ENCODE peak calls at places on chromosome 10, in ten cellular contexts. R is upper lobe of left lung, P is heart left ventricle, W is neural progenitor cell, C is cardiac muscle cell, Z is heart right ventricle, G is K562, B is pancreas, F is endodermal cell, S is hepatocyte. E is an unnamed sample.

GRCh38 chr10:29733323-29733722 is 98.6 kb upstream of the SVIL start:
- DNase-seq in R (no peak), P (no peak), W (no peak), C (no peak), Z (no peak), G (no peak), B (no peak), F (no peak), S (no peak), E (no peak)

GRCh38 chr10:103695584-103696005 is 159.8 kb downstream of the SH3PXD2A start:
- DNase-seq in R (no peak), P (no peak), W (no peak), C (peak; percentile 84), Z (no peak), G (peak; percentile 30), B (no peak), F (no peak), S (no peak), E (peak; percentile 59)

GRCh38 chr10:124672181-124672638 is 72.0 kb downstream of the FAM53B start:
- DNase-seq in R (no peak), P (no peak), W (peak; percentile 76), C (peak; percentile 26), Z (peak; percentile 47), G (no peak), B (peak; percentile 3), F (no peak), S (no peak), E (no peak)

GRCh38 chr10:34203966-34204630 is 611.0 kb downstream of the PARD3 start:
- DNase-seq in R (no peak), P (no peak), W (no peak), C (no peak), Z (no peak), G (no peak), B (no peak), F (no peak), S (no peak), E (no peak)

GRCh38 chr10:86553639-86554038 is 32.0 kb upstream of the WAPL start:
- DNase-seq in R (no peak), P (no peak), W (peak; percentile 4), C (peak; percentile 12), Z (no peak), G (no peak), B (no peak), F (no peak), S (no peak), E (no peak)

GRCh38 chr10:103560886-103561285 is 67.4 kb downstream of the NEURL1 start:
- DNase-seq in R (no peak), P (no peak), W (no peak), C (no peak), Z (no peak), G (no peak), B (no peak), F (no peak), S (no peak), E (no peak)

GRCh38 chr10:454860-455259 is 234.6 kb downstream of the DIP2C start:
- DNase-seq in R (no peak), P (no peak), W (no peak), C (peak; percentile 92), Z (no peak), G (no peak), B (no peak), F (no peak), S (peak; percentile 81), E (no peak)

GRCh38 chr10:1156921-1157614 is 100.9 kb downstream of the WDR37 start:
- DNase-seq in R (peak; percentile 52), P (no peak), W (no peak), C (no peak), Z (no peak), G (no peak), B (no peak), F (no peak), S (no peak), E (no peak)

GRCh38 chr10:80444646-80445319 is 9.3 kb upstream of the TSPAN14 start:
- DNase-seq in R (no peak), P (peak; percentile 66), W (peak; percentile 75), C (peak; percentile 84), Z (peak; percentile 57), G (peak; percentile 88), B (peak; percentile 55), F (peak; percentile 80), S (peak; percentile 72), E (peak; percentile 69)

GRCh38 chr10:14678637-14679036 is 96.1 kb downstream of the FAM107B start:
- DNase-seq in R (no peak), P (no peak), W (no peak), C (no peak), Z (no peak), G (no peak), B (no peak), F (no peak), S (no peak), E (no peak)

GRCh38 chr10:15439381-15439837 is 68.3 kb upstream of the FAM171A1 start:
- DNase-seq in R (no peak), P (peak; percentile 62), W (peak; percentile 53), C (peak; percentile 86), Z (peak; percentile 52), G (peak; percentile 32), B (no peak), F (peak; percentile 78), S (peak; percentile 54), E (no peak)

GRCh38 chr10:14466256-14466655 is 135.5 kb upstream of the FRMD4A start:
- DNase-seq in R (no peak), P (no peak), W (no peak), C (no peak), Z (no peak), G (no peak), B (no peak), F (no peak), S (no peak), E (no peak)

GRCh38 chr10:44986670-44987069 is 8.1 kb upstream of the DEPP1 start:
- DNase-seq in R (no peak), P (no peak), W (no peak), C (peak; percentile 86), Z (no peak), G (peak; percentile 49), B (no peak), F (no peak), S (no peak), E (no peak)

DNA sequence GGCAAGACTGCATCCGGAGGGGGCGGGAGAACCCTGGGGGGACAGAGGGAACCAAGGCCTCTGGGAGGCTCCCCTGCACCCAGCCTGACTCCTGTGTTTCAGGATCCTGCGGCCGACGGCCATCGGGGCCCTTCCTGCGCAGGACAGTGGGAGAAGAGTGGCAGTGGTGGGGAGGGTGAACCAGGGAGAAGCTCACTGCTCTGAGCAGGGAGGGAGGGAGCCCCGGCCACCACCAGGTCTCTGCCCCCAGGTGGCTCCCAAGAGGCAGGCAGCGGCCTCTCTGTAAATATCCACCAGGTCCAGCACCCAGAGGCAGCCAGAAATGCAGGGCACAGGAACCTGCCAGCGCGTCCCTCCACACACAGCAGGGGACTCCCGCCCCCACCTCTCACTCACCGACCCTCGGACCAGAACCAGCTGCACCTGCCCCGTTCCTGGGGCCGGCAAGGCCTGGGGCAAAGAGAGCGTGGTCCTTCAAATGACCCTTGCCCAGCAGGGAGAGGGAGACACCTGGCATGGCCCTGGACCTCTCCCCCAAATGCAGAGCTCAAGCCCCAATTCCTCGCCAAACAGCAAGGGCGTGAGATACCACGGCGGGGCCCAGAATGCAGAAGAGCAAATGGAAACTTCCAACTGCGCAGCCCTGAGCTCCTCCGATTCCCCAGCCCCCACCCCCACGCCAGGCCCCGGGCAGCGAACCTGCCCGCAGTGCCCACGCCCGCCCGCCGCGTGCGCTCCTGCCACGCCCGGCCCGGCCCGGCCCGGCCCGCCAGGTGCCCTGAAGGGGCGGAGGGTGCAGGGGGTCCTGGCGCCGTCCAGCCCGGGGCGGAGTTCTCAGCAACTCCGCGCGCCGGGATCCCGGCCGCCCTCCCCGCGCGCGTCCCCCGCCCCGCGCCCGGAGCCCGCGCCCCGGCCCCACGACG is 805 bp downstream of the RASGEF1A start:
- DNase-seq in R (peak; percentile 81), P (no peak), W (peak; percentile 59), C (no peak), Z (no peak), G (peak; percentile 24), B (peak; percentile 59), F (peak; percentile 85), S (peak; percentile 65), E (no peak)
- TF ChIP-seq CTCF in R (no peak), P (peak; percentile 35), W (peak; percentile 46), C (no peak), Z (no peak), G (peak; percentile 26), B (peak; percentile 39), F (peak; percentile 81), S (peak; percentile 33), E (no peak)

GRCh38 chr10:63262674-63263073 is 129.5 kb downstream of the NRBF2 start:
- DNase-seq in R (no peak), P (no peak), W (no peak), C (no peak), Z (no peak), G (no peak), B (no peak), F (no peak), S (no peak), E (no peak)
- H3K4me3 ChIP-seq in R (no peak overlapping the region), P (no peak overlapping the region), W (no peak overlapping the region), C (no peak overlapping the region), Z (no peak overlapping the region), G (no peak overlapping the region), B (no peak overlapping the region), F (peak overlapping the region; percentile 9), S (no peak overlapping the region), E (peak overlapping the region; percentile 40)

DNA sequence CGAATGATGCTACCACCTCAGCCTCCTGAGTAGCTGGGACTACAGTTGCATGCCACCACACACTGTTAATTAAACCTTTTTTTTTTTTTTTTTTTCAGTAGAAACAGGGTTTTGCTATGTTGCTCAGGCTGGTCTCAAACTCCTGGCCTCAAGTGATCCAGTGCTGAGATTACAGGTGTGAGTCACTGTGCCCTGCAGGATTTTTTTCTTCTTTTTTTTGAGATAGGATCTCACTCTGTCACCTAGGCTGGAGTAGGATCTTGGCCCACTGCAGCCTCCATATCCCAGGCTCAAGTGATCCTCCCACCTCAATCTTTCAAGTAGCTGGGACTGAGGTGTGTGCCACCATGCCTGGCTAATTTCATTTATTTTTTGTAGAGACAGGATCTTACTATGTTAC is 6.4 kb downstream of the ACTA2 start:
- DNase-seq in R (no peak), P (no peak), W (no peak), C (no peak), Z (no peak), G (no peak), B (no peak), F (no peak), S (no peak), E (no peak)
- H3K27me3 ChIP-seq in R (no peaks in the 10 kb centered on the region), P (no peaks in the 10 kb centered on the region), W (no peaks in the 10 kb centered on the region), C (no peaks in the 10 kb centered on the region), Z (no peaks in the 10 kb centered on the region), G (no peaks in the 10 kb centered on the region), B (no peaks in the 10 kb centered on the region), F (no peaks in the 10 kb centered on the region), S (no peaks in the 10 kb centered on the region), E (no peaks in the 10 kb centered on the region)

DNA sequence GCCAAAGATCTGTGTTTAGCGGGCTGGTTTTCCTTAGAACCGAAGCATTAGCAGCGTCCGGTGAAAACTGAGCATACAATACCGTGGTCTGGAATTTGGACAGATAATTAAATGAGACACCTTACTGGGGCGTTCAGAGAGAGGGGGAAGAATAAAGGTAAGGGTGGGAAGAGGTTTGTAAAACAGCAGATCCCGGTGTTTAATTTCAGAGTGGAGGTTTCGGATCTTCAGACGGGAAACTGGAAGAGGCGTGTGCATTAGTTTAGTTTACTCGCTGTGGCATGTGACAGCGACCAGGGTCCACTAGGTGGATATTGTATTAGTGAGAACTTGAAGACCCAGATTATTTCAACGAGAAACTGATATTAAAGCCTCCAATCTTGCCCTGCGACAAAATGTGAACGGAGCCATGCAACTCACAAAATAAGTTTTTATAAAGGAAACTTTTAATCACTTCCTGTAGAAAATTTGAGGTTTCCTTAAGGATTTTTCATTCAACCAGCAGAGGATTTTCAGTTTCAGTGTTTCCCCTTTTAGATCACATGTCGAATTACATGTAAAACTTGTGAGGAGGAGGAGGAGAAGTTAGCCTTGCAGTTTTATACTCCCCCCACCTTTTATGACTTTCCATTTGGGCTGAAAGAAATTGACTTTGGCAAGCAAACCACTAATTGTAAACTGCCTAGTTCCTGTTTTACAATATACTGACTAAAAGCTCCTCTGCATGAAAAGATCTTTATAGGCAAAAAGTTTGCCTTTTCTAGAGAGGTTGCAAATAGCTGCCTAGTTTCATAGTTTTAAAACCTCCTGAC is 2.8 kb downstream of the BAMBI start:
- DNase-seq in R (no peak), P (no peak), W (peak; percentile 41), C (peak; percentile 50), Z (no peak), G (peak; percentile 20), B (no peak), F (no peak), S (peak; percentile 54), E (no peak)
- TF ChIP-seq CTCF in R (peak; percentile 15), P (peak; percentile 49), W (peak; percentile 50), C (peak; percentile 38), Z (no peak), G (peak; percentile 54), B (no peak), F (peak; percentile 74), S (peak; percentile 33), E (no peak)

E was measured in GM06990.